ENCODE peak calls at places on chromosomes 11 and 22, in four cellular contexts. Y, K, B and C are unnamed samples.
A peak's percentile ranks its signal among the peaks of the same experiment; 100 is the strongest.

GRCh38 chr11:121983901-121984300 is 132.1 kb downstream of the BLID start:
- DNase-seq in Y (no peak), K (no peak), B (no peak), C (peak; percentile 93)

GRCh38 chr11:47389577-47390072 is 11.3 kb upstream of the SPI1 start:
- DNase-seq in Y (no peak), K (no peak), B (no peak), C (no peak)

GRCh38 chr22:42080287-42080686 is 787 bp downstream of the SMDT1 start:
- DNase-seq in Y (peak; percentile 53), K (no peak), B (peak; percentile 75), C (peak; percentile 60)

GRCh38 chr11:116525961-116526495 is 246.8 kb downstream of the BUD13 start:
- DNase-seq in Y (no peak), K (no peak), B (no peak), C (no peak)

GRCh38 chr11:44033411-44033850 is 14.3 kb upstream of the ACCSL start:
- DNase-seq in Y (no peak), K (no peak), B (no peak), C (no peak)

GRCh38 chr11:110029714-110030113 is 63.5 kb upstream of the ZC3H12C start:
- DNase-seq in Y (no peak), K (no peak), B (no peak), C (no peak)

GRCh38 chr11:124716596-124716995 is 23.1 kb upstream of the NRGN start:
- DNase-seq in Y (peak; percentile 27), K (no peak), B (no peak), C (peak; percentile 28)

GRCh38 chr11:2359557-2359956 is 17.6 kb upstream of the CD81 start:
- DNase-seq in Y (no peak), K (no peak), B (no peak), C (no peak)

GRCh38 chr22:35657571-35658312 is 9.5 kb downstream of the APOL6 start:
- DNase-seq in Y (no peak), K (no peak), B (no peak), C (no peak)

GRCh38 chr11:11706022-11706421 is 84.2 kb upstream of the GALNT18 start:
- DNase-seq in Y (no peak), K (peak; percentile 56), B (no peak), C (no peak)

GRCh38 chr11:35035894-35036408 is 103.0 kb upstream of the CD44 start:
- DNase-seq in Y (peak; percentile 94), K (no peak), B (peak; percentile 94), C (peak; percentile 88)

DNA sequence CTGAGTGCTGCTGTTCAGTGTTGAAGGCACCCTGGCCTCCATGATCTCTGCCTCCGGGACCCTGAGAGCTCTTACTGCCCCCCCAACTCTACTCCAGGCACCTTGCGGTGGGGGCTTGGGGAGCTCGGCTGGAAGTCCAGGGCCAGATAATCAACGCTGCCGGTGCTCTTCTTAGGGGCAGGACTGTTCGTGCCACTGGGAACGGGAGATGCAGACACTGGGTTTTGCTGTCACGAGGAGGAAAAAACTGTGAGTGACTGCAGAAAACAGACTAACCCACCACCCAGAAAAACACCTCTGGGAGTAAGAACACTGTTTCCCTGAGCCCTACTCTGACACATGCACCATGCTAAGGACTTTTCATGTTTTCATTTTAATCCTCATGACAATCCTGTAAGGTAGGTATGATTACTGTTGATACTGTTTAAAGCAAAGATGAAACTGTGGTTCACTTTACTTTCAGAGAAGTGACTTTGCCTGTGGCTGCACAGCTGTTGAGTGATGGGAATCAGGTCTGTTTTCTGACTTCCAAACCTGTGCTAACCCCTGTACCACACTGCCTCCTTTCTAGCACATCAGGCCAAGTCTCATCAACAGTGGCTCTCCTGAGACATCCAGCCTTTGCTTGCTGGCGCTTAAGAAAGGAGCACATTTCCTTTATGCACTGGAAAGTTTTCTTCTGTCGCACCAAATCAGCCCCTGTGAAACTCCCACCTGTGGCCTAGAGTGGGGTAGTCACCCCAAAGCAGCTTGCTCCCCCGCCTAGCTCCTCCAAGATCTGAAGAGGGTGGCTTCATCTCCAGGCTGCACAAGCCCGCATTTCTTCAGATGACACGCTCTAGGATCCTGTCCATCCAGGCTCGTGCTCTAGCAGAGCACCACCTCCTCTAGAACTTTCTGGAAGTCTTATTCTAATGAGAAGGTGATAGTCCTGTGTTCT is 31.8 kb downstream of the USP35 start:
- DNase-seq in Y (no peak), K (peak; percentile 6), B (no peak), C (no peak)
- H3K23ac ChIP-seq in Y (no peak overlapping the region), K (no peak overlapping the region), B (no peak overlapping the region), C (no peak overlapping the region)

GRCh38 chr22:48950151-48950915 is 877.3 kb downstream of the BRD1 start:
- DNase-seq in Y (no peak), K (peak; percentile 25), B (no peak), C (no peak)
- H3K23ac ChIP-seq in Y (no peak overlapping the region), K (no peak overlapping the region), B (no peak overlapping the region), C (no peak overlapping the region)

GRCh38 chr22:20268350-20269012 is 363 bp upstream of the RTN4R start:
- DNase-seq in Y (peak; percentile 19), K (peak; percentile 60), B (peak; percentile 43), C (peak; percentile 63)
- H3K23ac ChIP-seq in Y (no peak overlapping the region), K (no peak overlapping the region), B (no peak overlapping the region), C (no peak overlapping the region)

GRCh38 chr11:134317103-134317502 is 14.7 kb upstream of the GLB1L2 start:
- DNase-seq in Y (no peak), K (no peak), B (no peak), C (no peak)
- H3K23ac ChIP-seq in Y (no peak overlapping the region), K (no peak overlapping the region), B (no peak overlapping the region), C (no peak overlapping the region)

DNA sequence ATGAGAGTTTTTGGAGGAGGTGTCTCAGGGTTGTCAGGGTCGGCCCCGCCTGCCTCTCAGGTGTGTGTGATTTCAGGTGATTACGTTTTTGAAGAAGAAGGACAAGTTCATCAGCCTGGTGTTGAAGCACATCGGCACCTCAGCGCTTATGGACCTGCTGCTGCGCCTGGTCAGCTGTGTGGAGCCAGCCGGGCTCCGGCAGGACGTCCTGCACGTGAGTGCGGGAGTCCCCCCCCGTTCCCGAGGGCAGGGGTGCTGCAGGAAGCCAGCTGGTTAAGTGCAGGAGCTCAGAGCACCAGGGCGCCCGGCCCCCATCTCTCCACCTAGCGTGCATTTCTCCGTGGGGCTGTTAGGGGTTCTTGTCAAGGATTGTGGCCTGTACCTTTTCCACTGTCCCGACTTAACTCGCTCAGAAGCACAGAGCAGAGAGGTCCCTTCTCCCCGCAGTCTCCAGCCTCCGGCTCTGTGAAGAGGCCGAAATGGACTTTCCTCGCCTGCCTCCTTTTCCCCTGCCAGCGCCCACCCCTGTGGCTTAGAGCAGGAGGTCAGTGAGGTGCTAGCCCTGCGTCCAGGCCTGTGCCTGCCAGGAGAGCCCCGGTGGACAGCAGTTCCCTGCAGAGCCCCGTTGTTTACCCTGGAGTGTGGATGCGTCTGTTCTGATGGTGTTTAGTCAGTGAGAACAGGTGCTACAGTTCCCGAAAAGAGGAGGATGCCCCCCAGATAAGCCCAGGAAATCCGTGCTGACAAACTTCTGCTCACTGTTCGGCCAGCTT is 60.2 kb downstream of the SBF1 start:
- DNase-seq in Y (no peak), K (no peak), B (no peak), C (no peak)
- H3K23ac ChIP-seq in Y (no peak overlapping the region), K (no peak overlapping the region), B (no peak overlapping the region), C (no peak overlapping the region)

GRCh38 chr11:64005691-64006090 is 19.5 kb downstream of the OTUB1 start:
- DNase-seq in Y (no peak), K (no peak), B (no peak), C (no peak)
- H3K23ac ChIP-seq in Y (no peak overlapping the region), K (no peak overlapping the region), B (no peak overlapping the region), C (no peak overlapping the region)

GRCh38 chr22:44678245-44678979 is 23.6 kb upstream of the PRR5 start:
- DNase-seq in Y (no peak), K (no peak), B (no peak), C (no peak)
- H3K23ac ChIP-seq in Y (no peak overlapping the region), K (no peak overlapping the region), B (no peak overlapping the region), C (no peak overlapping the region)